ENCODE peak calls at places on chromosomes 5 and 9, in five cellular contexts. P, J, I, N and L are unnamed samples.

GRCh38 chr9:91101598-91102168 is 260.0 kb downstream of the AUH start:
- DNase-seq in J (no peak), P (no peak), I (no peak), N (no peak), L (no peak)

GRCh38 chr5:127064253-127064652 is 9.0 kb downstream of the C5orf63 start:
- DNase-seq in P (no peak), N (no peak), J (no peak), I (no peak), L (no peak)

GRCh38 chr5:1315709-1316587 is 21.1 kb upstream of the TERT start:
- DNase-seq in P (no peak), N (no peak), J (no peak), I (no peak), L (no peak)

GRCh38 chr5:116532762-116533525 is 41.7 kb downstream of the SEMA6A start:
- DNase-seq in P (no peak), N (no peak), J (no peak), I (no peak), L (no peak)

GRCh38 chr5:154542581-154542980 is 64.6 kb upstream of the HAND1 start:
- DNase-seq in N (no peak), P (no peak), J (no peak), I (no peak), L (no peak)

GRCh38 chr9:34492051-34492450 is 30.7 kb downstream of the ENHO start:
- DNase-seq in P (no peak), N (no peak), I (no peak), J (no peak), L (no peak)

GRCh38 chr5:97998946-97999345 is 774.5 kb upstream of the RGMB start:
- DNase-seq in J (no peak), P (no peak), N (no peak), I (no peak), L (no peak)

GRCh38 chr5:32265902-32266301 is 46.8 kb downstream of the MTMR12 start:
- DNase-seq in J (no peak), N (no peak), I (no peak), P (no peak), L (no peak)

GRCh38 chr5:141846031-141846430 is 32.2 kb downstream of the PCDH1 start:
- DNase-seq in P (peak; percentile 36), N (no peak), I (no peak), J (no peak), L (peak; percentile 45)

GRCh38 chr9:136582977-136583735 is 37.3 kb upstream of the NOTCH1 start:
- DNase-seq in N (no peak), J (no peak), I (no peak), P (no peak), L (no peak)

GRCh38 chr5:133030343-133031005 is 4.1 kb upstream of the ZCCHC10 start:
- DNase-seq in N (no peak), P (no peak), J (no peak), I (no peak), L (no peak)

GRCh38 chr9:36985061-36985768 is 48.9 kb downstream of the PAX5 start:
- DNase-seq in I (no peak), J (no peak), N (no peak), P (no peak), L (no peak)

GRCh38 chr5:116571568-116572321 is 2.9 kb downstream of the SEMA6A start:
- DNase-seq in P (no peak), J (no peak), I (no peak), N (no peak), L (no peak)

GRCh38 chr5:99879791-99880511 is 655.2 kb upstream of the FAM174A start:
- DNase-seq in N (no peak), P (no peak), I (no peak), J (no peak), L (no peak)

GRCh38 chr5:32419791-32420190 is 24.7 kb downstream of the ZFR start:
- DNase-seq in I (no peak), N (no peak), J (no peak), P (no peak), L (no peak)

GRCh38 chr5:142821027-142821732 is 51.0 kb downstream of the ARHGAP26 start:
- DNase-seq in P (no peak), J (no peak), N (no peak), I (no peak), L (peak; percentile 18)